ENCODE peak calls at places on chromosomes 4 and X, in five cellular contexts. One of them, this sample, is unnamed.

GRCh38 chr4:11719879-11720278 is 291.2 kb upstream of the HS3ST1 start:
- DNase-seq in fibroblast of mammary gland: no peak
- DNase-seq in HepG2: no peak
- DNase-seq in progenitor cell of endocrine pancreas: no peak
- DNase-seq in AG09319: no peak
- DNase-seq in this sample: no peak

GRCh38 chr4:69910016-69910782 is 20.7 kb upstream of the CSN1S1 start:
- DNase-seq in fibroblast of mammary gland: peak
- DNase-seq in HepG2: no peak
- DNase-seq in progenitor cell of endocrine pancreas: no peak
- DNase-seq in AG09319: peak
- DNase-seq in this sample: no peak

GRCh38 chrX:134891652-134892051 is 99.1 kb upstream of the SMIM10 start:
- DNase-seq in fibroblast of mammary gland: peak
- DNase-seq in HepG2: no peak
- DNase-seq in progenitor cell of endocrine pancreas: no peak
- DNase-seq in AG09319: no peak
- DNase-seq in this sample: no peak

GRCh38 chr4:38470708-38471262 is 193.2 kb upstream of the KLF3 start:
- DNase-seq in fibroblast of mammary gland: peak
- DNase-seq in HepG2: no peak
- DNase-seq in progenitor cell of endocrine pancreas: no peak
- DNase-seq in AG09319: no peak
- DNase-seq in this sample: no peak

GRCh38 chr4:179797718-179798117 is 2355.5 kb upstream of the AGA start:
- DNase-seq in fibroblast of mammary gland: no peak
- DNase-seq in HepG2: peak
- DNase-seq in progenitor cell of endocrine pancreas: no peak
- DNase-seq in AG09319: no peak
- DNase-seq in this sample: no peak

GRCh38 chrX:115460565-115460888 is 100.4 kb upstream of the PLS3 start:
- DNase-seq in fibroblast of mammary gland: no peak
- DNase-seq in HepG2: no peak
- DNase-seq in progenitor cell of endocrine pancreas: no peak
- DNase-seq in AG09319: no peak
- DNase-seq in this sample: peak

GRCh38 chrX:36583674-36584073 is 424.5 kb upstream of the FAM47C start:
- DNase-seq in fibroblast of mammary gland: no peak
- DNase-seq in HepG2: no peak
- DNase-seq in progenitor cell of endocrine pancreas: no peak
- DNase-seq in AG09319: no peak
- DNase-seq in this sample: no peak

GRCh38 chr4:88857588-88857987 is 160.0 kb upstream of the NAP1L5 start:
- DNase-seq in fibroblast of mammary gland: no peak
- DNase-seq in HepG2: no peak
- DNase-seq in progenitor cell of endocrine pancreas: no peak
- DNase-seq in AG09319: no peak
- DNase-seq in this sample: peak

GRCh38 chr4:95701500-95701899 is 138.4 kb upstream of the PDHA2 start:
- DNase-seq in fibroblast of mammary gland: peak
- DNase-seq in HepG2: no peak
- DNase-seq in progenitor cell of endocrine pancreas: no peak
- DNase-seq in AG09319: no peak
- DNase-seq in this sample: no peak

GRCh38 chr4:129377131-129377845 is 281.3 kb downstream of the C4orf33 start:
- DNase-seq in fibroblast of mammary gland: no peak
- DNase-seq in HepG2: no peak
- DNase-seq in progenitor cell of endocrine pancreas: no peak
- DNase-seq in AG09319: no peak
- DNase-seq in this sample: no peak

GRCh38 chr4:180655886-180656285 is 1587.3 kb upstream of the TENM3 start:
- DNase-seq in fibroblast of mammary gland: no peak
- DNase-seq in HepG2: no peak
- DNase-seq in progenitor cell of endocrine pancreas: no peak
- DNase-seq in AG09319: no peak
- DNase-seq in this sample: no peak

GRCh38 chrX:130028196-130028595 is 45.8 kb downstream of the BCORL1 start:
- DNase-seq in fibroblast of mammary gland: peak
- DNase-seq in HepG2: no peak
- DNase-seq in progenitor cell of endocrine pancreas: no peak
- DNase-seq in AG09319: peak
- DNase-seq in this sample: peak

GRCh38 chrX:39736219-39737211 is 361.2 kb downstream of the BCOR start:
- DNase-seq in fibroblast of mammary gland: peak
- DNase-seq in HepG2: no peak
- DNase-seq in progenitor cell of endocrine pancreas: no peak
- DNase-seq in AG09319: no peak
- DNase-seq in this sample: peak

GRCh38 chr4:76449362-76449767 is 14.3 kb downstream of the SHROOM3 start:
- DNase-seq in fibroblast of mammary gland: no peak
- DNase-seq in HepG2: no peak
- DNase-seq in progenitor cell of endocrine pancreas: no peak
- DNase-seq in AG09319: no peak
- DNase-seq in this sample: no peak

GRCh38 chrX:55450259-55450658 is 1.7 kb upstream of the MAGEH1 start:
- DNase-seq in fibroblast of mammary gland: peak
- DNase-seq in HepG2: peak
- DNase-seq in progenitor cell of endocrine pancreas: no peak
- DNase-seq in AG09319: no peak
- DNase-seq in this sample: no peak

GRCh38 chr4:183444953-183445543 is 612 bp downstream of the CDKN2AIP start:
- DNase-seq in fibroblast of mammary gland: peak
- DNase-seq in HepG2: no peak
- DNase-seq in progenitor cell of endocrine pancreas: peak
- DNase-seq in AG09319: no peak
- DNase-seq in this sample: no peak

GRCh38 chr4:154004450-154004849 is 215.6 kb upstream of the SFRP2 start:
- DNase-seq in fibroblast of mammary gland: no peak
- DNase-seq in HepG2: no peak
- DNase-seq in progenitor cell of endocrine pancreas: no peak
- DNase-seq in AG09319: no peak
- DNase-seq in this sample: no peak

GRCh38 chr4:10123227-10124101 is 6.9 kb upstream of the WDR1 start:
- DNase-seq in fibroblast of mammary gland: peak
- DNase-seq in HepG2: peak
- DNase-seq in progenitor cell of endocrine pancreas: no peak
- DNase-seq in AG09319: no peak
- DNase-seq in this sample: no peak

GRCh38 chrX:125709074-125709473 is 389.4 kb downstream of the TEX13C start:
- DNase-seq in fibroblast of mammary gland: no peak
- DNase-seq in HepG2: no peak
- DNase-seq in progenitor cell of endocrine pancreas: no peak
- DNase-seq in AG09319: no peak
- DNase-seq in this sample: no peak

GRCh38 chr4:31059753-31060522 is 339.8 kb downstream of the PCDH7 start:
- DNase-seq in fibroblast of mammary gland: peak
- DNase-seq in HepG2: no peak
- DNase-seq in progenitor cell of endocrine pancreas: no peak
- DNase-seq in AG09319: no peak
- DNase-seq in this sample: no peak

GRCh38 chr4:10492486-10492885 is 35.3 kb upstream of the ZNF518B start:
- DNase-seq in fibroblast of mammary gland: no peak
- DNase-seq in HepG2: no peak
- DNase-seq in progenitor cell of endocrine pancreas: no peak
- DNase-seq in AG09319: no peak
- DNase-seq in this sample: no peak

GRCh38 chr4:105186701-105187158 is 40.1 kb downstream of the TET2 start:
- DNase-seq in fibroblast of mammary gland: peak
- DNase-seq in HepG2: no peak
- DNase-seq in progenitor cell of endocrine pancreas: no peak
- DNase-seq in AG09319: no peak
- DNase-seq in this sample: peak

GRCh38 chrX:143570747-143571146 is 53.5 kb upstream of the SPANXN3 start:
- DNase-seq in fibroblast of mammary gland: no peak
- DNase-seq in HepG2: no peak
- DNase-seq in progenitor cell of endocrine pancreas: no peak
- DNase-seq in AG09319: no peak
- DNase-seq in this sample: no peak

GRCh38 chr4:47427936-47428335 is 35.6 kb downstream of the COMMD8 start:
- DNase-seq in fibroblast of mammary gland: no peak
- DNase-seq in HepG2: no peak
- DNase-seq in progenitor cell of endocrine pancreas: no peak
- DNase-seq in AG09319: no peak
- DNase-seq in this sample: no peak

GRCh38 chrX:49039598-49040375 is 3.4 kb downstream of the TFE3 start:
- DNase-seq in fibroblast of mammary gland: peak
- DNase-seq in HepG2: peak
- DNase-seq in progenitor cell of endocrine pancreas: peak
- DNase-seq in AG09319: peak
- DNase-seq in this sample: peak

GRCh38 chr4:74659576-74660411 is 134.5 kb downstream of the BTC start:
- DNase-seq in fibroblast of mammary gland: peak
- DNase-seq in HepG2: peak
- DNase-seq in progenitor cell of endocrine pancreas: no peak
- DNase-seq in AG09319: peak
- DNase-seq in this sample: peak

GRCh38 chr4:162510937-162511336 is 347.1 kb upstream of the FSTL5 start:
- DNase-seq in fibroblast of mammary gland: no peak
- DNase-seq in HepG2: no peak
- DNase-seq in progenitor cell of endocrine pancreas: no peak
- DNase-seq in AG09319: no peak
- DNase-seq in this sample: no peak

GRCh38 chrX:34563809-34564208 is 93.3 kb downstream of the TMEM47 start:
- DNase-seq in fibroblast of mammary gland: peak
- DNase-seq in HepG2: no peak
- DNase-seq in progenitor cell of endocrine pancreas: no peak
- DNase-seq in AG09319: no peak
- DNase-seq in this sample: no peak

DNA sequence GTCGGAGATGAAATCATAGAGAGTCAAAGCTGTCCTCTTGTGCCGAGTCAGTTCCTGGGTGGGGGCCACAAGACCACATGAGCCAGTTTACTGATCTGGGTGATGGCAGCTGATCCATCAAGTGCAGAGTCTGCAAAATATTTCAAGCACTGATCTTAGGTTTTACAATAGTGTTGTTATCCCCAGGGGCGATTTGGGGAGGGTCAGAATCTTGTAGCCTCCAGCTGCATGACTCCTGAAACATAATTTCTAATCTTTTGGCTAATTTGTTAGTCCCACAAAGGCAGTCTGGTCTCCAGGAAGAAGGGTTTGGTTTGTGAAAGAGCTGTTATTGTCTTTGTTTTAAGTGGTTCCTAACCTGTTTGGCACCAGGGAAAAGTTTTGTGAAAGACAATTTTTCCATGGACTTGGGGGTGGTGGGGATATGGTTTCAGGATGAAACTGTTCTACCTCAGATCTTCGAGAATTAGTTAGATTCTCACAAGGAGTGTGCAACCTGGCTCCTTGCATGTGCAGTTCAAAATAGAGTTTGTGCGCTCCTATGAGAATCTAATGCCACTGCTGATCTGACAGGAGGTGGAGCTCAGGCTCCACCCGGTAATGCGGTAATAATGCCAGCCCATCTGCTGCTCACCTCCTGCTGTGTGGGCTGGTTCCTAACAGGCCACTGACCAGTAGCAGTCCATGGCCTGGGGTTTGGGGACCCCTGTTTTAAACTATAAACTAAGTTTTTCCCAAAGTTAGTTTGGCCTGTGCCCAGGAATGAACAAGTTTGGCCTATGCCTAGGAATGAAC is 29.2 kb downstream of the METAP1 start:
- DNase-seq in fibroblast of mammary gland: no peak
- DNase-seq in HepG2: no peak
- DNase-seq in progenitor cell of endocrine pancreas: no peak
- DNase-seq in AG09319: no peak
- DNase-seq in this sample: no peak
- TF ChIP-seq CTCF in fibroblast of mammary gland: no peak
- TF ChIP-seq CTCF in HepG2: no peak
- TF ChIP-seq CTCF in progenitor cell of endocrine pancreas: no peak
- TF ChIP-seq CTCF in AG09319: no peak
- TF ChIP-seq CTCF in this sample: no peak

DNA sequence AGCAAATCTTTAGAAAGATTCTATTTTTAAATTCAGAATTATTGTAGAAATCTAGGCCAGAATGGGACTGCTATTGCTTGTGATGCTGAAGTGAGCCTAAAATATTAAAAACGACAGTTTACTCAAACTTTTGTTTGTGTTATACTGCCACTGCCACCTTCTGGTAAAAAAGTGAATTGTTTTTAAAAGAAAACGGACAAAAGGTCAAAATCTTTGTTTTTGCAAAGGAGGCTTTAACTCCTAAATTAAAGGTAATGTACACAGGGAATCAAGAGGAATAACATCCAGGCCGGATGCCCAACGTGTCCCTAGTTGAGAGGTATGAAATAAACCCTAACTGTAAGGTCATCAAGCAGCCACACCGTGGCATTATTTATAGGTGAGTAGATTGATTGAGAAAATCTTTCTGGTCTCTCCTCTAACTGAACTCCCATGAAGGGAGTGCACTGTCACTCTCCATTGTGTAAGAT is 338.3 kb upstream of the GALNT7 start:
- DNase-seq in fibroblast of mammary gland: peak
- DNase-seq in HepG2: peak
- DNase-seq in progenitor cell of endocrine pancreas: no peak
- DNase-seq in AG09319: no peak
- DNase-seq in this sample: no peak
- TF ChIP-seq CTCF in fibroblast of mammary gland: peak
- TF ChIP-seq CTCF in HepG2: peak
- TF ChIP-seq CTCF in progenitor cell of endocrine pancreas: peak
- TF ChIP-seq CTCF in AG09319: peak
- TF ChIP-seq CTCF in this sample: peak

GRCh38 chr4:87009095-87009648 is 74.4 kb downstream of the AFF1 start:
- DNase-seq in fibroblast of mammary gland: no peak
- DNase-seq in HepG2: no peak
- DNase-seq in progenitor cell of endocrine pancreas: no peak
- DNase-seq in AG09319: no peak
- DNase-seq in this sample: no peak
- TF ChIP-seq CTCF in fibroblast of mammary gland: no peak
- TF ChIP-seq CTCF in HepG2: no peak
- TF ChIP-seq CTCF in progenitor cell of endocrine pancreas: no peak
- TF ChIP-seq CTCF in AG09319: no peak
- TF ChIP-seq CTCF in this sample: no peak

DNA sequence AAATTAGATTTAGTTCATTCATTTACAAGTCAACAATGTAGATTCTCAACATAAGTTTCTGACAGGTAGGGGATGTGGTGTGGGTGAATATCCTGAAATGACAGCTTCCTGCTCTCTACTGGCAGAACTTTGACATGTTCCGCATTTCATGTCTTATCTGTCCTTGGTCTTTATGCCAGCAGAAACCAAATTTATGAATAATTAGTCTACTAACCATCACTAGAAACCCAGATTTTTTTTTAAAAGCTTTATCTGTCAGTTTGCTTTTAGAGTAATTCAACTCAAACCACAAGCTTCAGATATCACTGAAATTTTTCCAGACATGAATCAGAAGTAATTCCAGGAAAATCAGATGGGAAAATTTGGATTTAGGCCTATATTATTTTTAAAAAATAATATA is 17.9 kb downstream of the COQ2 start:
- DNase-seq in fibroblast of mammary gland: no peak
- DNase-seq in HepG2: no peak
- DNase-seq in progenitor cell of endocrine pancreas: no peak
- DNase-seq in AG09319: no peak
- DNase-seq in this sample: no peak
- TF ChIP-seq CTCF in fibroblast of mammary gland: no peak
- TF ChIP-seq CTCF in HepG2: no peak
- TF ChIP-seq CTCF in progenitor cell of endocrine pancreas: no peak
- TF ChIP-seq CTCF in AG09319: no peak
- TF ChIP-seq CTCF in this sample: no peak

GRCh38 chr4:120225527-120225926 is 158.9 kb upstream of the MAD2L1 start:
- DNase-seq in fibroblast of mammary gland: no peak
- DNase-seq in HepG2: no peak
- DNase-seq in progenitor cell of endocrine pancreas: no peak
- DNase-seq in AG09319: no peak
- DNase-seq in this sample: no peak
- TF ChIP-seq CTCF in fibroblast of mammary gland: no peak
- TF ChIP-seq CTCF in HepG2: no peak
- TF ChIP-seq CTCF in progenitor cell of endocrine pancreas: no peak
- TF ChIP-seq CTCF in AG09319: no peak
- TF ChIP-seq CTCF in this sample: no peak